ENCODE peak calls at places on chromosomes 2 and 18, in five cellular contexts. V is foreskin fibroblast, N is heart right ventricle, I is Peyer's patch, R is bronchial epithelial cell. Q is an unnamed sample.

GRCh38 chr2:21836261-21836660 is 712.5 kb downstream of the TDRD15 start:
- DNase-seq in R (no peak), N (no peak), I (no peak), V (peak; percentile 6), Q (no peak)

GRCh38 chr2:163736433-163737168 is 793 bp upstream of the FIGN start:
- DNase-seq in R (no peak), I (peak; percentile 47), N (peak; percentile 34), V (no peak), Q (no peak)

GRCh38 chr18:63073481-63073880 is 246.1 kb downstream of the BCL2 start:
- DNase-seq in R (no peak), I (peak; percentile 64), N (no peak), V (no peak), Q (peak; percentile 8)

GRCh38 chr18:60024345-60024744 is 124.5 kb downstream of the PMAIP1 start:
- DNase-seq in V (no peak), I (no peak), R (no peak), N (no peak), Q (no peak)

GRCh38 chr2:234459401-234460009 is 37.4 kb downstream of the ARL4C start:
- DNase-seq in R (no peak), V (no peak), N (no peak), I (no peak), Q (no peak)

GRCh38 chr2:105557021-105557420 is 158.2 kb upstream of the FHL2 start:
- DNase-seq in N (peak; percentile 48), I (peak; percentile 42), R (no peak), V (no peak), Q (no peak)

GRCh38 chr2:205758051-205758450 is 75.8 kb downstream of the NRP2 start:
- DNase-seq in I (no peak), N (no peak), R (peak; percentile 40), V (peak; percentile 58), Q (no peak)

GRCh38 chr18:24446953-24447537 is 13.4 kb upstream of the HRH4 start:
- DNase-seq in I (no peak), V (no peak), R (no peak), N (no peak), Q (no peak)

GRCh38 chr18:22194151-22194598 is 24.8 kb downstream of the GATA6 start:
- DNase-seq in V (no peak), N (no peak), I (peak; percentile 85), R (no peak), Q (no peak)

GRCh38 chr18:59200787-59201186 is 19.2 kb upstream of the GRP start:
- DNase-seq in N (no peak), R (no peak), V (no peak), I (no peak), Q (no peak)

GRCh38 chr2:65055427-65056214 is 595 bp upstream of the CEP68 start:
- DNase-seq in V (no peak), R (peak; percentile 35), I (no peak), N (no peak), Q (no peak)

GRCh38 chr2:152847067-152847466 is 128.6 kb downstream of the ARL6IP6 start:
- DNase-seq in V (peak; percentile 0), N (no peak), I (no peak), R (peak; percentile 22), Q (no peak)

GRCh38 chr2:5673861-5674240 is 18.3 kb upstream of the SOX11 start:
- DNase-seq in N (no peak), V (no peak), I (no peak), R (no peak), Q (no peak)

GRCh38 chr2:39464867-39465266 is 27.8 kb upstream of the MAP4K3 start:
- DNase-seq in R (no peak), N (no peak), V (no peak), I (no peak), Q (no peak)

GRCh38 chr2:48452108-48452507 is 77.8 kb upstream of the STON1 start:
- DNase-seq in N (no peak), V (no peak), I (no peak), R (no peak), Q (no peak)

GRCh38 chr2:65159261-65159660 is 29.4 kb upstream of the RAB1A start:
- DNase-seq in N (no peak), I (no peak), V (no peak), R (no peak), Q (no peak)

GRCh38 chr2:1910562-1911256 is 166.4 kb upstream of the PXDN start:
- DNase-seq in I (no peak), R (no peak), V (no peak), N (no peak), Q (peak; percentile 18)

GRCh38 chr2:208466133-208466919 is 59.7 kb downstream of the PTH2R start:
- DNase-seq in V (no peak), N (no peak), I (peak; percentile 52), R (peak; percentile 42), Q (no peak)

GRCh38 chr2:221425353-221425752 is 146.8 kb downstream of the EPHA4 start:
- DNase-seq in V (no peak), N (no peak), I (no peak), R (no peak), Q (no peak)

GRCh38 chr18:2223859-2224258 is 347.4 kb downstream of the METTL4 start:
- DNase-seq in V (no peak), R (peak; percentile 54), I (no peak), N (peak; percentile 26), Q (no peak)

GRCh38 chr18:2222270-2223185 is 348.8 kb downstream of the METTL4 start:
- DNase-seq in R (peak; percentile 74), I (peak; percentile 61), N (no peak), V (no peak), Q (no peak)

GRCh38 chr18:2218101-2218500 is 353.2 kb downstream of the METTL4 start:
- DNase-seq in I (no peak), R (no peak), N (no peak), V (no peak), Q (no peak)

DNA sequence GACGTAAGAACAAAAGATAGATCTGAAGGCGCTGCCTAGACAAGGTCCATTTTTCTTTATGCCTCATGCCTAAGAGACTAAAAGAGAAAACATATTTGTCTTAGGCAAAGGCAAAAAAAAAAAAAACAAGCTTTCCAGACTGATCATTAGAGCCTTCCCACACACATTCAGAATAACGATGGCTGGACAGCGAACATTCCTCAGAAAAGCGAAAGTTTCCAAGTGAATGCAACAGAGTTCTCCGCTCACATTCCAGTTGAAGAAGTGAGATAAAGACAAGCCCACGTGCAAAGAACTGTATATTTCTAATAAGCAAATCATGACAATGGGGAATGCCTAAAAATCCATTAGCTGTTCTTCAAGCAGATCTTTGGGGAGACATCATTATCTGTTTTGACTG is 347.9 kb downstream of the METTL4 start:
- DNase-seq in I (no peak), R (no peak), V (no peak), N (no peak), Q (no peak)
- H3K4me3 ChIP-seq in I (no peak overlapping the region), R (no peak overlapping the region), V (peak overlapping the region; percentile 10), N (peak overlapping the region; percentile 40), Q (no peak overlapping the region)

GRCh38 chr18:9172506-9173127 is 36.0 kb downstream of the ANKRD12 start:
- DNase-seq in R (no peak), V (no peak), N (no peak), I (no peak), Q (no peak)
- H3K4me3 ChIP-seq in R (no peak overlapping the region), V (no peak overlapping the region), N (no peak overlapping the region), I (no peak overlapping the region), Q (no peak overlapping the region)

GRCh38 chr2:73068147-73068546 is 3.4 kb downstream of the SFXN5 start:
- DNase-seq in R (peak; percentile 85), V (no peak), I (no peak), N (no peak), Q (no peak)

GRCh38 chr2:73070651-73071451 is 661 bp downstream of the SFXN5 start:
- DNase-seq in I (peak; percentile 99), V (peak; percentile 94), N (peak; percentile 99), R (peak; percentile 76), Q (peak; percentile 92)

GRCh38 chr2:73067043-73067442 is 4.5 kb downstream of the SFXN5 start:
- DNase-seq in V (no peak), I (no peak), R (no peak), N (no peak), Q (no peak)

GRCh38 chr2:73069855-73070650 is 1.5 kb downstream of the SFXN5 start:
- DNase-seq in V (no peak), I (no peak), N (no peak), R (no peak), Q (no peak)

DNA sequence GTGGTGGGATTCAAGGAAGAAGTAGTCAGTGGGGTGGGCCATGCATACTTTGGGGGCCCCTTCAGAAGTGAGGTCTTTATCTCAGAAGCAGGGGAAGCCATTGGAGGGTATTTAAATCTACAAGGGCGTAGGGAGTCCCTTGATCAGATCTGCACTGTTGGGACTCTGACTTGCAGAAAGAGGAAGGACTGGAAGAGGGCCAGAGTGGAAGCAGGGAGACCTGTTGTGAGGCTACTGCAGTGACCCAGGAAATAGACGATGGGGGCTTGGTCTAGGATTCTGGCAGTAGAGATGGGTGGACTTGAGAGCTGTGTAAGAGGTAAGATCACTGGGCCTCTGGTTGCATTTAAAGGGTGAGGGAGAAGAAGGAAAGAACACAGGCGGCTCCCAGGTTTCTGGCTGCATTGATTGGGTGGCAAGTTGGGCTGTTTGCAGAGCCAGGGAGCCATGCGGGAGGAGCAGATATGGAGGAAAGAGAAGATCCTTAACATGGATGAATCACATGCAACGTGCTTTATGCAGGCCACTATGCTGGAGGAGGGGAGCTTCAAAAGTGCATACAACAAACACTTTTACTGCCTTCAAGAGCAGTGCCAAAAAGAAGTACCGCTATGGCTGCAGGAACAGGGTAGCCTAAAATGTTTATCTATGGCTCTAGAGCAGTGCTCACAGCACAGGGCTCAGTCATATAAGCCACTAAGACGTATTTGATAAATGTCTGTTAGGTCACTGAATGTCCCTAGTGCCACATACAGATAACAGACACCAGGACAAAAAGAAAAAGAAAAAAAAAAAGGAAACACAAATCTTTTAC is 2.3 kb downstream of the SFXN5 start:
- DNase-seq in V (no peak), N (no peak), I (no peak), R (no peak), Q (no peak)
- H3K4me3 ChIP-seq in V (peak overlapping the region; percentile 67), N (peak overlapping the region; percentile 94), I (peak overlapping the region; percentile 99), R (no peak overlapping the region), Q (no peak overlapping the region)

GRCh38 chr18:13217466-13217961 is 1.0 kb upstream of the LDLRAD4 start:
- DNase-seq in N (peak; percentile 77), R (no peak), I (peak; percentile 77), V (peak; percentile 12), Q (peak; percentile 42)
- H3K4me3 ChIP-seq in N (peak overlapping the region; percentile 68), R (peak overlapping the region; percentile 21), I (peak overlapping the region; percentile 90), V (peak overlapping the region; percentile 27), Q (peak overlapping the region; percentile 39)

GRCh38 chr18:48009116-48009825 is 78.8 kb upstream of the SMAD2 start:
- DNase-seq in I (peak; percentile 36), R (no peak), N (no peak), V (no peak), Q (no peak)
- H3K4me3 ChIP-seq in I (no peak overlapping the region), R (no peak overlapping the region), N (no peak overlapping the region), V (no peak overlapping the region), Q (no peak overlapping the region)

GRCh38 chr2:240387325-240387668 is 48.2 kb upstream of the GPC1 start:
- DNase-seq in N (no peak), V (no peak), I (no peak), R (no peak), Q (no peak)
- H3K4me3 ChIP-seq in N (no peak overlapping the region), V (no peak overlapping the region), I (no peak overlapping the region), R (no peak overlapping the region), Q (no peak overlapping the region)

DNA sequence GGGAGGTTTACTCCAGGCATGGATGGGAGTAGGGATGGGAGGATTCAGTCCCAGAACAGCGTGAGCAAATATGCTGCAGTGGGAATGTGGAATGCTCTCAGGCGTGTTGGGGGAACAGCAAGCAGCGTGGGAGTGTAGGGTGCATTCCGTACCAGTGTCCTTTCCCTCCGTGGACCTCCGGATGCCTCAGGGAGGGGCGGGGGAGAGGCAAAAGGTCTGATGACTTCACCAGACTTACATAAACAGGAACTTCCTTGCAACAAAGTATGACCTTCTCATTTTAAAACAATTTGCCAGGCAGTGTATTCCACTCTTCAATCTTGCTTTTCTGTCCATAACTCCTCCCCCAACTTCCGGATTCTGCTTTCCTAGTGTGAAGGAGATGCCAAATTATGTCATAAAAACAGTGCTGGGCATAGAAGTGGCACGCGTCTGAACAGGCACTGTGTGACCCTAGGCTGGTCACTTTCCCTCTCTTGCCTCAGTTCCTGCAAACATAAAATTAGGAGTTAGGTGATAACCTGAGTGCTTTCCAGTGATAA is 36.9 kb downstream of the RPL37A start:
- DNase-seq in N (peak; percentile 78), R (peak; percentile 88), V (peak; percentile 98), I (peak; percentile 53), Q (no peak)
- H3K4me3 ChIP-seq in N (peak overlapping the region; percentile 14), R (no peak overlapping the region), V (no peak overlapping the region), I (no peak overlapping the region), Q (no peak overlapping the region)

Q was measured in naive thymus-derived CD4-positive, alpha-beta T cell.